ENCODE peak calls at places on chromosome 1, in four cellular contexts. R is C1 segment of cervical spinal cord, L is GF-D8, D is coronary artery. X is an unnamed sample.

GRCh38 chr1:151062738-151063371 is 2.7 kb downstream of the MLLT11 start:
- DNase-seq in L (no peak), D (no peak), R (peak; percentile 10), X (no peak)

GRCh38 chr1:6911229-6911941 is 126.1 kb downstream of the CAMTA1 start:
- DNase-seq in L (no peak), R (no peak), D (peak; percentile 22), X (peak; percentile 45)

GRCh38 chr1:151998611-151999362 is 5.1 kb upstream of the S100A10 start:
- DNase-seq in D (no peak), R (no peak), L (no peak), X (no peak)

GRCh38 chr1:156310962-156311361 is 11.9 kb upstream of the VHLL start:
- DNase-seq in R (no peak), D (no peak), L (peak; percentile 3), X (peak; percentile 77)

GRCh38 chr1:41576620-41577019 is 92.1 kb upstream of the EDN2 start:
- DNase-seq in L (no peak), D (no peak), R (no peak), X (no peak)

GRCh38 chr1:24871306-24871901 is 58.7 kb downstream of the RUNX3 start:
- DNase-seq in R (no peak), L (no peak), D (no peak), X (peak; percentile 76)

GRCh38 chr1:112594208-112594876 is 24.6 kb downstream of the ST7L start:
- DNase-seq in L (no peak), R (peak; percentile 9), D (no peak), X (no peak)

GRCh38 chr1:245495681-245496080 is 340.9 kb downstream of the KIF26B start:
- DNase-seq in D (no peak), L (no peak), R (no peak), X (no peak)

GRCh38 chr1:198519639-198520501 is 20.6 kb downstream of the ATP6V1G3 start:
- DNase-seq in D (no peak), R (no peak), L (no peak), X (no peak)

GRCh38 chr1:210250665-210250997 is 18.0 kb downstream of the SERTAD4 start:
- DNase-seq in D (no peak), R (peak; percentile 63), L (no peak), X (no peak)

GRCh38 chr1:10001016-10001665 is 4.1 kb downstream of the RBP7 start:
- DNase-seq in R (no peak), L (no peak), D (no peak), X (no peak)

GRCh38 chr1:212557739-212558664 is 50.6 kb upstream of the ATF3 start:
- DNase-seq in R (no peak), D (no peak), L (no peak), X (peak; percentile 92)

GRCh38 chr1:9376886-9377333 is 84.2 kb downstream of the SPSB1 start:
- DNase-seq in R (no peak), L (no peak), D (peak; percentile 95), X (no peak)

GRCh38 chr1:90706437-90707362 is 10.4 kb downstream of the BARHL2 start:
- DNase-seq in L (no peak), D (no peak), R (peak; percentile 74), X (no peak)

GRCh38 chr1:22780696-22781095 is 70.1 kb downstream of the EPHB2 start:
- DNase-seq in R (no peak), D (no peak), L (no peak), X (no peak)

GRCh38 chr1:110003747-110004428 is 19.3 kb downstream of the AHCYL1 start:
- DNase-seq in L (peak; percentile 75), D (peak; percentile 81), R (no peak), X (no peak)

GRCh38 chr1:111290640-111291039 is at the start of gene CHIA:
- DNase-seq in D (no peak), R (no peak), L (no peak), X (no peak)

GRCh38 chr1:35115459-35116383 is 36.5 kb downstream of the ZMYM1 start:
- DNase-seq in L (no peak), R (no peak), D (no peak), X (no peak)

X was measured in mesenteric fat pad.